ENCODE peak calls at places on chromosome 20, in eight cellular contexts. One of them, this sample, is unnamed.
A peak's percentile ranks its signal among the peaks of the same experiment; 100 is the strongest.

GRCh38 chr20:13118676-13119075 is 102.4 kb upstream of the ISM1 start:
- DNase-seq in SJSA1: no peak
- DNase-seq in fibroblast of pulmonary artery: no peak
- DNase-seq in psoas muscle: no peak
- DNase-seq in fibroblast of lung: no peak
- DNase-seq in WERI-Rb-1: no peak
- DNase-seq in AG09309: no peak
- DNase-seq in CD4-positive, alpha-beta memory T cell: no peak
- DNase-seq in this sample: no peak

GRCh38 chr20:59821788-59822187 is 111.6 kb downstream of the SYCP2 start:
- DNase-seq in SJSA1: no peak
- DNase-seq in fibroblast of pulmonary artery: no peak
- DNase-seq in psoas muscle: no peak
- DNase-seq in fibroblast of lung: no peak
- DNase-seq in WERI-Rb-1: no peak
- DNase-seq in AG09309: no peak
- DNase-seq in CD4-positive, alpha-beta memory T cell: no peak
- DNase-seq in this sample: no peak

GRCh38 chr20:34129518-34130162 is 17.6 kb upstream of the EIF2S2 start:
- DNase-seq in SJSA1: peak; percentile 63
- DNase-seq in fibroblast of pulmonary artery: peak; percentile 84
- DNase-seq in psoas muscle: peak; percentile 70
- DNase-seq in fibroblast of lung: peak; percentile 77
- DNase-seq in WERI-Rb-1: peak; percentile 71
- DNase-seq in AG09309: peak; percentile 29
- DNase-seq in CD4-positive, alpha-beta memory T cell: peak; percentile 71
- DNase-seq in this sample: peak; percentile 85

GRCh38 chr20:10119336-10119735 is 84.5 kb downstream of the ANKEF1 start:
- DNase-seq in SJSA1: no peak
- DNase-seq in fibroblast of pulmonary artery: no peak
- DNase-seq in psoas muscle: no peak
- DNase-seq in fibroblast of lung: no peak
- DNase-seq in WERI-Rb-1: no peak
- DNase-seq in AG09309: no peak
- DNase-seq in CD4-positive, alpha-beta memory T cell: no peak
- DNase-seq in this sample: no peak

GRCh38 chr20:63682384-63683139 is 13.9 kb upstream of the TNFRSF6B start:
- DNase-seq in SJSA1: peak; percentile 95
- DNase-seq in fibroblast of pulmonary artery: peak; percentile 98
- DNase-seq in psoas muscle: peak; percentile 87
- DNase-seq in fibroblast of lung: peak; percentile 95
- DNase-seq in WERI-Rb-1: no peak
- DNase-seq in AG09309: peak; percentile 88
- DNase-seq in CD4-positive, alpha-beta memory T cell: no peak
- DNase-seq in this sample: peak; percentile 92

GRCh38 chr20:53949319-53949839 is 121.0 kb downstream of the BCAS1 start:
- DNase-seq in SJSA1: peak; percentile 90
- DNase-seq in fibroblast of pulmonary artery: peak; percentile 92
- DNase-seq in psoas muscle: no peak
- DNase-seq in fibroblast of lung: peak; percentile 70
- DNase-seq in WERI-Rb-1: no peak
- DNase-seq in AG09309: peak; percentile 83
- DNase-seq in CD4-positive, alpha-beta memory T cell: peak; percentile 82
- DNase-seq in this sample: peak; percentile 82

GRCh38 chr20:45833030-45833882 is at the start of gene SNX21:
- DNase-seq in SJSA1: peak; percentile 89
- DNase-seq in fibroblast of pulmonary artery: peak; percentile 97
- DNase-seq in psoas muscle: peak; percentile 94
- DNase-seq in fibroblast of lung: peak; percentile 96
- DNase-seq in WERI-Rb-1: peak; percentile 82
- DNase-seq in AG09309: peak; percentile 82
- DNase-seq in CD4-positive, alpha-beta memory T cell: no peak
- DNase-seq in this sample: peak; percentile 87

GRCh38 chr20:40980828-40981310 is 47.8 kb upstream of the TOP1 start:
- DNase-seq in SJSA1: no peak
- DNase-seq in fibroblast of pulmonary artery: no peak
- DNase-seq in psoas muscle: no peak
- DNase-seq in fibroblast of lung: no peak
- DNase-seq in WERI-Rb-1: no peak
- DNase-seq in AG09309: no peak
- DNase-seq in CD4-positive, alpha-beta memory T cell: no peak
- DNase-seq in this sample: no peak

GRCh38 chr20:51404297-51405060 is 138.0 kb downstream of the NFATC2 start:
- DNase-seq in SJSA1: no peak
- DNase-seq in fibroblast of pulmonary artery: peak; percentile 44
- DNase-seq in psoas muscle: no peak
- DNase-seq in fibroblast of lung: no peak
- DNase-seq in WERI-Rb-1: no peak
- DNase-seq in AG09309: no peak
- DNase-seq in CD4-positive, alpha-beta memory T cell: peak; percentile 88
- DNase-seq in this sample: peak; percentile 94

GRCh38 chr20:46434597-46434996 is 28.2 kb upstream of the ELMO2 start:
- DNase-seq in SJSA1: no peak
- DNase-seq in fibroblast of pulmonary artery: no peak
- DNase-seq in psoas muscle: no peak
- DNase-seq in fibroblast of lung: no peak
- DNase-seq in WERI-Rb-1: no peak
- DNase-seq in AG09309: no peak
- DNase-seq in CD4-positive, alpha-beta memory T cell: no peak
- DNase-seq in this sample: no peak

GRCh38 chr20:49320460-49320859 is 42.6 kb upstream of the ZNFX1 start:
- DNase-seq in SJSA1: peak; percentile 12
- DNase-seq in fibroblast of pulmonary artery: peak; percentile 71
- DNase-seq in psoas muscle: no peak
- DNase-seq in fibroblast of lung: peak; percentile 31
- DNase-seq in WERI-Rb-1: peak; percentile 55
- DNase-seq in AG09309: no peak
- DNase-seq in CD4-positive, alpha-beta memory T cell: no peak
- DNase-seq in this sample: peak; percentile 77

GRCh38 chr20:47380481-47380880 is 24.0 kb upstream of the ZMYND8 start:
- DNase-seq in SJSA1: no peak
- DNase-seq in fibroblast of pulmonary artery: peak; percentile 57
- DNase-seq in psoas muscle: no peak
- DNase-seq in fibroblast of lung: no peak
- DNase-seq in WERI-Rb-1: no peak
- DNase-seq in AG09309: no peak
- DNase-seq in CD4-positive, alpha-beta memory T cell: no peak
- DNase-seq in this sample: peak; percentile 65

GRCh38 chr20:46765506-46765905 is 56.1 kb downstream of the SLC2A10 start:
- DNase-seq in SJSA1: no peak
- DNase-seq in fibroblast of pulmonary artery: no peak
- DNase-seq in psoas muscle: no peak
- DNase-seq in fibroblast of lung: no peak
- DNase-seq in WERI-Rb-1: no peak
- DNase-seq in AG09309: no peak
- DNase-seq in CD4-positive, alpha-beta memory T cell: no peak
- DNase-seq in this sample: no peak

GRCh38 chr20:38449046-38449445 is 13.9 kb upstream of the SNHG17 start:
- DNase-seq in SJSA1: no peak
- DNase-seq in fibroblast of pulmonary artery: no peak
- DNase-seq in psoas muscle: no peak
- DNase-seq in fibroblast of lung: no peak
- DNase-seq in WERI-Rb-1: no peak
- DNase-seq in AG09309: no peak
- DNase-seq in CD4-positive, alpha-beta memory T cell: no peak
- DNase-seq in this sample: no peak

GRCh38 chr20:44648579-44648978 is 2.9 kb downstream of the ADA start:
- DNase-seq in SJSA1: no peak
- DNase-seq in fibroblast of pulmonary artery: no peak
- DNase-seq in psoas muscle: no peak
- DNase-seq in fibroblast of lung: no peak
- DNase-seq in WERI-Rb-1: no peak
- DNase-seq in AG09309: no peak
- DNase-seq in CD4-positive, alpha-beta memory T cell: no peak
- DNase-seq in this sample: no peak
- H3K4me3 ChIP-seq in SJSA1: no peak overlapping the region
- H3K4me3 ChIP-seq in fibroblast of pulmonary artery: no peak overlapping the region
- H3K4me3 ChIP-seq in psoas muscle: no peak overlapping the region
- H3K4me3 ChIP-seq in fibroblast of lung: no peak overlapping the region
- H3K4me3 ChIP-seq in WERI-Rb-1: no peak overlapping the region
- H3K4me3 ChIP-seq in AG09309: no peak overlapping the region
- H3K4me3 ChIP-seq in CD4-positive, alpha-beta memory T cell: no peak overlapping the region
- H3K4me3 ChIP-seq in this sample: no peak overlapping the region

DNA sequence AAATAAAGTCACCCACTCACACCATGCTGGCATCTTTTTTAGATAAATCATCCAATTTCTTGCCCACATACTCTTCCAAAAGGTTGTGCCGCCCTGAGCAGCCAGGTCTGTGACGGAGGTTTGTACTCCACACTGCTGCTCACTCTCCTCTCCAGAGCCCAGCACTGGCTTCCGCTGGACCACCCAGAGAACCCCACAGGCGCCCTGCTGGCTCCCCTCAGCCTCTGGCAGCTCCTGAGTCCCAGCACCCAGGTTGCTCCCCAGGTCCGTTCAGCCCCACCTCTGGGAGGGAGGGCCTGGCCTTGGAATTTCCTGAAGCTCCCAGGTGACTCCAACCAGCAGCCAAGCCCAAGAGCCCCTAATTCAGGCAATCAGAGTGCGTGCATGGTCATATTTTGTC is 131.7 kb upstream of the CST7 start:
- DNase-seq in SJSA1: no peak
- DNase-seq in fibroblast of pulmonary artery: no peak
- DNase-seq in psoas muscle: no peak
- DNase-seq in fibroblast of lung: no peak
- DNase-seq in WERI-Rb-1: no peak
- DNase-seq in AG09309: no peak
- DNase-seq in CD4-positive, alpha-beta memory T cell: no peak
- DNase-seq in this sample: no peak
- H3K4me3 ChIP-seq in SJSA1: no peak overlapping the region
- H3K4me3 ChIP-seq in fibroblast of pulmonary artery: no peak overlapping the region
- H3K4me3 ChIP-seq in psoas muscle: no peak overlapping the region
- H3K4me3 ChIP-seq in fibroblast of lung: no peak overlapping the region
- H3K4me3 ChIP-seq in WERI-Rb-1: no peak overlapping the region
- H3K4me3 ChIP-seq in AG09309: no peak overlapping the region
- H3K4me3 ChIP-seq in CD4-positive, alpha-beta memory T cell: no peak overlapping the region
- H3K4me3 ChIP-seq in this sample: no peak overlapping the region

DNA sequence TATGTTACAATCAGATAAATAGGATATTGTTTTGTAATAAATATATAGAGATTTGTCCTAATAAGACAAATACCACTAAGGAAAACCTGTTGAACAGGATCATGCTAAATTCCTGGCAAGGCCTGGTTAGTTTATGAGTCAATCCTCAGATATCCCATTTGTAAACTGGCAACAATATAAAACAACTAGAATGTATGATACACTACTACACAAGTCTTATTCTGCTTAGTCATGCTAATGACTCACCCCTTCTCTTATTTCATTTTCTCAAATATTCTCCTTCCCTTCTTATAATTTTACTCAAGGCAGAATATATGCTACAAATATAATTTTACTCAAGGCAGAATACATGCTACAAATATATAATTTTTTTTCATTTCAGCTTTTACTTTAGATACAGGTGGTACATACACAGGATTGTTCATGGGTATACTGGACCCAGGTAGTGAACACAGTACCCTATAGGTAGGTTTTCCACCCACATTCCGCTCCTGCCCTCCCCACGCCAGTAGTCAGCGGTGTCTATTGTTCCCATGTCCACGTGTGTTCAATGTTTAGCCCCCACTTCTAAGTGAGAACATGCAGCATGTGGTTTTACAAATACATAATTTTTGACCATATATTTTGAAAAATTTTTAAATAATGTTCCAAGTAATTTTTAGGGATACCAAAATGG is 6.3 kb downstream of the OSER1 start:
- DNase-seq in SJSA1: peak; percentile 88
- DNase-seq in fibroblast of pulmonary artery: peak; percentile 93
- DNase-seq in psoas muscle: no peak
- DNase-seq in fibroblast of lung: peak; percentile 94
- DNase-seq in WERI-Rb-1: no peak
- DNase-seq in AG09309: peak; percentile 86
- DNase-seq in CD4-positive, alpha-beta memory T cell: no peak
- DNase-seq in this sample: peak; percentile 94
- H3K4me3 ChIP-seq in SJSA1: no peak overlapping the region
- H3K4me3 ChIP-seq in fibroblast of pulmonary artery: no peak overlapping the region
- H3K4me3 ChIP-seq in psoas muscle: peak overlapping the region; percentile 41
- H3K4me3 ChIP-seq in fibroblast of lung: peak overlapping the region; percentile 11
- H3K4me3 ChIP-seq in WERI-Rb-1: no peak overlapping the region
- H3K4me3 ChIP-seq in AG09309: no peak overlapping the region
- H3K4me3 ChIP-seq in CD4-positive, alpha-beta memory T cell: no peak overlapping the region
- H3K4me3 ChIP-seq in this sample: no peak overlapping the region

GRCh38 chr20:62405981-62406513 is 1.0 kb downstream of the CABLES2 start:
- DNase-seq in SJSA1: no peak
- DNase-seq in fibroblast of pulmonary artery: no peak
- DNase-seq in psoas muscle: no peak
- DNase-seq in fibroblast of lung: no peak
- DNase-seq in WERI-Rb-1: no peak
- DNase-seq in AG09309: no peak
- DNase-seq in CD4-positive, alpha-beta memory T cell: no peak
- DNase-seq in this sample: no peak
- H3K4me3 ChIP-seq in SJSA1: peak overlapping the region; percentile 70
- H3K4me3 ChIP-seq in fibroblast of pulmonary artery: peak overlapping the region; percentile 60
- H3K4me3 ChIP-seq in psoas muscle: peak overlapping the region; percentile 74
- H3K4me3 ChIP-seq in fibroblast of lung: peak overlapping the region; percentile 67
- H3K4me3 ChIP-seq in WERI-Rb-1: peak overlapping the region; percentile 69
- H3K4me3 ChIP-seq in AG09309: peak overlapping the region; percentile 52
- H3K4me3 ChIP-seq in CD4-positive, alpha-beta memory T cell: no peak overlapping the region
- H3K4me3 ChIP-seq in this sample: peak overlapping the region; percentile 61